ENCODE peak calls at places on chromosomes 16 and 17, in six cellular contexts. One of them, this sample, is unnamed.

GRCh38 chr16:81429045-81429521 is 15.5 kb upstream of the CMIP start:
- DNase-seq in RPMI7951: peak
- DNase-seq in vagina: no peak
- DNase-seq in NCI-H1694: no peak
- DNase-seq in psoas muscle: no peak
- DNase-seq in naive thymus-derived CD8-positive, alpha-beta T cell: no peak
- DNase-seq in this sample: peak

GRCh38 chr17:18041776-18042175 is 2.6 kb downstream of the GID4 start:
- DNase-seq in vagina: no peak
- DNase-seq in NCI-H1694: no peak
- DNase-seq in psoas muscle: peak
- DNase-seq in RPMI7951: peak
- DNase-seq in naive thymus-derived CD8-positive, alpha-beta T cell: no peak
- DNase-seq in this sample: no peak

GRCh38 chr17:13562271-13562800 is 39.4 kb downstream of the HS3ST3A1 start:
- DNase-seq in RPMI7951: peak
- DNase-seq in psoas muscle: peak
- DNase-seq in NCI-H1694: no peak
- DNase-seq in naive thymus-derived CD8-positive, alpha-beta T cell: no peak
- DNase-seq in vagina: no peak
- DNase-seq in this sample: no peak

GRCh38 chr17:57484081-57484666 is 227.9 kb downstream of the MSI2 start:
- DNase-seq in NCI-H1694: no peak
- DNase-seq in psoas muscle: no peak
- DNase-seq in RPMI7951: peak
- DNase-seq in naive thymus-derived CD8-positive, alpha-beta T cell: no peak
- DNase-seq in vagina: no peak
- DNase-seq in this sample: no peak

GRCh38 chr17:9221231-9222180 is 200.2 kb downstream of the NTN1 start:
- DNase-seq in vagina: no peak
- DNase-seq in naive thymus-derived CD8-positive, alpha-beta T cell: no peak
- DNase-seq in NCI-H1694: no peak
- DNase-seq in psoas muscle: no peak
- DNase-seq in RPMI7951: no peak
- DNase-seq in this sample: no peak

GRCh38 chr17:81870978-81871386 is at the start of gene ARHGDIA:
- DNase-seq in vagina: no peak
- DNase-seq in psoas muscle: no peak
- DNase-seq in NCI-H1694: peak
- DNase-seq in naive thymus-derived CD8-positive, alpha-beta T cell: no peak
- DNase-seq in RPMI7951: no peak
- DNase-seq in this sample: no peak

GRCh38 chr16:62064173-62064572 is 27.9 kb upstream of the CDH8 start:
- DNase-seq in NCI-H1694: no peak
- DNase-seq in psoas muscle: no peak
- DNase-seq in vagina: no peak
- DNase-seq in RPMI7951: no peak
- DNase-seq in naive thymus-derived CD8-positive, alpha-beta T cell: no peak
- DNase-seq in this sample: no peak

GRCh38 chr17:78394209-78394608 is 15.8 kb downstream of the PGS1 start:
- DNase-seq in psoas muscle: no peak
- DNase-seq in vagina: no peak
- DNase-seq in RPMI7951: no peak
- DNase-seq in naive thymus-derived CD8-positive, alpha-beta T cell: no peak
- DNase-seq in NCI-H1694: no peak
- DNase-seq in this sample: no peak

GRCh38 chr17:75152971-75153853 is 1.1 kb downstream of the JPT1 start:
- DNase-seq in NCI-H1694: peak
- DNase-seq in RPMI7951: peak
- DNase-seq in psoas muscle: no peak
- DNase-seq in vagina: no peak
- DNase-seq in naive thymus-derived CD8-positive, alpha-beta T cell: no peak
- DNase-seq in this sample: no peak

GRCh38 chr16:4437366-4437765 is 11.7 kb downstream of the DNAJA3 start:
- DNase-seq in psoas muscle: no peak
- DNase-seq in naive thymus-derived CD8-positive, alpha-beta T cell: no peak
- DNase-seq in vagina: no peak
- DNase-seq in RPMI7951: no peak
- DNase-seq in NCI-H1694: no peak
- DNase-seq in this sample: no peak

GRCh38 chr17:30580916-30581315 is 103.7 kb downstream of the GOSR1 start:
- DNase-seq in naive thymus-derived CD8-positive, alpha-beta T cell: no peak
- DNase-seq in RPMI7951: peak
- DNase-seq in psoas muscle: no peak
- DNase-seq in NCI-H1694: no peak
- DNase-seq in vagina: no peak
- DNase-seq in this sample: no peak

GRCh38 chr17:17724991-17725852 is 44.0 kb downstream of the RAI1 start:
- DNase-seq in NCI-H1694: no peak
- DNase-seq in psoas muscle: no peak
- DNase-seq in RPMI7951: no peak
- DNase-seq in naive thymus-derived CD8-positive, alpha-beta T cell: no peak
- DNase-seq in vagina: no peak
- DNase-seq in this sample: no peak

GRCh38 chr16:3793161-3793576 is 75.8 kb upstream of the TRAP1 start:
- DNase-seq in vagina: no peak
- DNase-seq in RPMI7951: no peak
- DNase-seq in psoas muscle: peak
- DNase-seq in NCI-H1694: no peak
- DNase-seq in naive thymus-derived CD8-positive, alpha-beta T cell: no peak
- DNase-seq in this sample: no peak

GRCh38 chr17:48970224-48970623 is 1.8 kb upstream of the GIP start:
- DNase-seq in naive thymus-derived CD8-positive, alpha-beta T cell: no peak
- DNase-seq in NCI-H1694: no peak
- DNase-seq in psoas muscle: no peak
- DNase-seq in RPMI7951: no peak
- DNase-seq in vagina: no peak
- DNase-seq in this sample: peak

GRCh38 chr17:21186399-21187187 is 27.4 kb downstream of the TMEM11 start:
- DNase-seq in RPMI7951: no peak
- DNase-seq in naive thymus-derived CD8-positive, alpha-beta T cell: no peak
- DNase-seq in psoas muscle: no peak
- DNase-seq in NCI-H1694: no peak
- DNase-seq in vagina: no peak
- DNase-seq in this sample: no peak

GRCh38 chr17:83115202-83115651 is 35.8 kb downstream of the METRNL start:
- DNase-seq in psoas muscle: peak
- DNase-seq in naive thymus-derived CD8-positive, alpha-beta T cell: no peak
- DNase-seq in NCI-H1694: no peak
- DNase-seq in vagina: no peak
- DNase-seq in RPMI7951: no peak
- DNase-seq in this sample: no peak

GRCh38 chr16:11966173-11966572 is 1.2 kb downstream of the TNFRSF17 start:
- DNase-seq in NCI-H1694: no peak
- DNase-seq in psoas muscle: no peak
- DNase-seq in RPMI7951: no peak
- DNase-seq in naive thymus-derived CD8-positive, alpha-beta T cell: no peak
- DNase-seq in vagina: no peak
- DNase-seq in this sample: no peak

GRCh38 chr16:65728172-65728571 is 606.3 kb upstream of the CDH11 start:
- DNase-seq in psoas muscle: no peak
- DNase-seq in RPMI7951: peak
- DNase-seq in NCI-H1694: no peak
- DNase-seq in vagina: no peak
- DNase-seq in naive thymus-derived CD8-positive, alpha-beta T cell: no peak
- DNase-seq in this sample: no peak

GRCh38 chr16:11198817-11199216 is 57.2 kb downstream of the SOCS1 start:
- DNase-seq in naive thymus-derived CD8-positive, alpha-beta T cell: no peak
- DNase-seq in RPMI7951: no peak
- DNase-seq in NCI-H1694: no peak
- DNase-seq in psoas muscle: no peak
- DNase-seq in vagina: no peak
- DNase-seq in this sample: no peak

GRCh38 chr17:17675925-17676534 is 5.2 kb upstream of the RAI1 start:
- DNase-seq in NCI-H1694: no peak
- DNase-seq in RPMI7951: no peak
- DNase-seq in psoas muscle: no peak
- DNase-seq in naive thymus-derived CD8-positive, alpha-beta T cell: no peak
- DNase-seq in vagina: no peak
- DNase-seq in this sample: no peak

GRCh38 chr17:45230787-45231480 is 9.2 kb downstream of the FMNL1 start:
- DNase-seq in vagina: no peak
- DNase-seq in RPMI7951: peak
- DNase-seq in NCI-H1694: no peak
- DNase-seq in naive thymus-derived CD8-positive, alpha-beta T cell: no peak
- DNase-seq in psoas muscle: peak
- DNase-seq in this sample: peak

GRCh38 chr17:62760059-62760887 is 47.8 kb downstream of the MARCHF10 start:
- DNase-seq in vagina: no peak
- DNase-seq in NCI-H1694: no peak
- DNase-seq in naive thymus-derived CD8-positive, alpha-beta T cell: no peak
- DNase-seq in RPMI7951: no peak
- DNase-seq in psoas muscle: no peak
- DNase-seq in this sample: no peak

GRCh38 chr16:81005644-81006471 is 827 bp downstream of the CMC2 start:
- DNase-seq in NCI-H1694: peak
- DNase-seq in RPMI7951: peak
- DNase-seq in naive thymus-derived CD8-positive, alpha-beta T cell: no peak
- DNase-seq in psoas muscle: no peak
- DNase-seq in vagina: no peak
- DNase-seq in this sample: no peak

GRCh38 chr16:1984347-1985225 is 593 bp downstream of the GFER start:
- DNase-seq in RPMI7951: peak
- DNase-seq in naive thymus-derived CD8-positive, alpha-beta T cell: no peak
- DNase-seq in NCI-H1694: no peak
- DNase-seq in psoas muscle: peak
- DNase-seq in vagina: no peak
- DNase-seq in this sample: no peak

GRCh38 chr17:77572065-77572601 is 386.4 kb upstream of the TNRC6C start:
- DNase-seq in naive thymus-derived CD8-positive, alpha-beta T cell: no peak
- DNase-seq in psoas muscle: no peak
- DNase-seq in vagina: no peak
- DNase-seq in RPMI7951: no peak
- DNase-seq in NCI-H1694: no peak
- DNase-seq in this sample: no peak

GRCh38 chr16:72646615-72647014 is 401.3 kb downstream of the ZFHX3 start:
- DNase-seq in naive thymus-derived CD8-positive, alpha-beta T cell: no peak
- DNase-seq in NCI-H1694: peak
- DNase-seq in vagina: no peak
- DNase-seq in RPMI7951: no peak
- DNase-seq in psoas muscle: no peak
- DNase-seq in this sample: no peak

GRCh38 chr16:5064915-5065314 is 841 bp downstream of the C16orf89 start:
- DNase-seq in RPMI7951: no peak
- DNase-seq in vagina: no peak
- DNase-seq in naive thymus-derived CD8-positive, alpha-beta T cell: no peak
- DNase-seq in psoas muscle: no peak
- DNase-seq in NCI-H1694: no peak
- DNase-seq in this sample: no peak

GRCh38 chr17:81057079-81057730 is 22.3 kb downstream of the BAIAP2 start:
- DNase-seq in naive thymus-derived CD8-positive, alpha-beta T cell: no peak
- DNase-seq in NCI-H1694: no peak
- DNase-seq in RPMI7951: peak
- DNase-seq in psoas muscle: no peak
- DNase-seq in vagina: no peak
- DNase-seq in this sample: no peak

GRCh38 chr17:41308251-41308917 is 725 bp downstream of the KRTAP16-1 start:
- DNase-seq in naive thymus-derived CD8-positive, alpha-beta T cell: peak
- DNase-seq in vagina: no peak
- DNase-seq in NCI-H1694: peak
- DNase-seq in RPMI7951: peak
- DNase-seq in psoas muscle: peak
- DNase-seq in this sample: peak

GRCh38 chr17:19897108-19897854 is 29.5 kb upstream of the ULK2 start:
- DNase-seq in vagina: no peak
- DNase-seq in NCI-H1694: no peak
- DNase-seq in psoas muscle: peak
- DNase-seq in RPMI7951: no peak
- DNase-seq in naive thymus-derived CD8-positive, alpha-beta T cell: no peak
- DNase-seq in this sample: no peak

GRCh38 chr16:13864689-13865088 is 55.3 kb upstream of the ERCC4 start:
- DNase-seq in psoas muscle: no peak
- DNase-seq in naive thymus-derived CD8-positive, alpha-beta T cell: no peak
- DNase-seq in RPMI7951: no peak
- DNase-seq in NCI-H1694: no peak
- DNase-seq in vagina: no peak
- DNase-seq in this sample: no peak